ENCODE peak calls at places on chromosomes 6 and 20, in five cellular contexts. P is heart left ventricle; J is CD8-positive, alpha-beta memory T cell; R is cardiac muscle cell; V is Panc1. F is an unnamed sample. For H3K36me3, the result is how much of the 10 kb centered on the place peaks cover.

GRCh38 chr6:46715106-46715505 is 20.1 kb downstream of the PLA2G7 start:
- DNase-seq in P (no peak), J (no peak), R (no peak), V (no peak), F (no peak)

GRCh38 chr6:81770395-81770794 is 17.9 kb upstream of the TENT5A start:
- DNase-seq in P (no peak), J (no peak), R (no peak), V (no peak), F (no peak)

GRCh38 chr6:44650947-44651346 is 263.4 kb downstream of the CDC5L start:
- DNase-seq in P (no peak), J (no peak), R (no peak), V (no peak), F (no peak)

GRCh38 chr6:75368864-75369402 is 84.3 kb upstream of the TMEM30A start:
- DNase-seq in P (no peak), J (no peak), R (no peak), V (no peak), F (no peak)

GRCh38 chr6:137661601-137662000 is 167.4 kb upstream of the OLIG3 start:
- DNase-seq in P (no peak), J (no peak), R (no peak), V (no peak), F (peak)

GRCh38 chr6:155162682-155163081 is 101.1 kb upstream of the CLDN20 start:
- DNase-seq in P (no peak), J (no peak), R (no peak), V (no peak), F (no peak)

GRCh38 chr6:84052883-84053241 is 19.3 kb downstream of the MRAP2 start:
- DNase-seq in P (no peak), J (no peak), R (no peak), V (no peak), F (no peak)

GRCh38 chr6:41097467-41098090 is 24.8 kb downstream of the NFYA start:
- DNase-seq in P (no peak), J (no peak), R (no peak), V (no peak), F (no peak)

GRCh38 chr20:25042531-25043498 is 15.1 kb downstream of the ACSS1 start:
- DNase-seq in P (peak), J (peak), R (no peak), V (no peak), F (peak)

GRCh38 chr20:54134445-54135220 is 39.2 kb downstream of the CYP24A1 start:
- DNase-seq in P (no peak), J (no peak), R (no peak), V (no peak), F (no peak)

GRCh38 chr6:5135783-5136376 is 50.7 kb downstream of the PPP1R3G start:
- DNase-seq in P (no peak), J (peak), R (no peak), V (no peak), F (peak)

GRCh38 chr20:57212890-57213276 is 53.6 kb downstream of the BMP7 start:
- DNase-seq in P (no peak), J (no peak), R (no peak), V (no peak), F (no peak)

GRCh38 chr6:98669371-98669770 is 165.0 kb upstream of the POU3F2 start:
- DNase-seq in P (no peak), J (no peak), R (no peak), V (no peak), F (no peak)

GRCh38 chr6:158879180-158879579 is 60.0 kb upstream of the EZR start:
- DNase-seq in P (no peak), J (no peak), R (no peak), V (no peak), F (no peak)

DNA sequence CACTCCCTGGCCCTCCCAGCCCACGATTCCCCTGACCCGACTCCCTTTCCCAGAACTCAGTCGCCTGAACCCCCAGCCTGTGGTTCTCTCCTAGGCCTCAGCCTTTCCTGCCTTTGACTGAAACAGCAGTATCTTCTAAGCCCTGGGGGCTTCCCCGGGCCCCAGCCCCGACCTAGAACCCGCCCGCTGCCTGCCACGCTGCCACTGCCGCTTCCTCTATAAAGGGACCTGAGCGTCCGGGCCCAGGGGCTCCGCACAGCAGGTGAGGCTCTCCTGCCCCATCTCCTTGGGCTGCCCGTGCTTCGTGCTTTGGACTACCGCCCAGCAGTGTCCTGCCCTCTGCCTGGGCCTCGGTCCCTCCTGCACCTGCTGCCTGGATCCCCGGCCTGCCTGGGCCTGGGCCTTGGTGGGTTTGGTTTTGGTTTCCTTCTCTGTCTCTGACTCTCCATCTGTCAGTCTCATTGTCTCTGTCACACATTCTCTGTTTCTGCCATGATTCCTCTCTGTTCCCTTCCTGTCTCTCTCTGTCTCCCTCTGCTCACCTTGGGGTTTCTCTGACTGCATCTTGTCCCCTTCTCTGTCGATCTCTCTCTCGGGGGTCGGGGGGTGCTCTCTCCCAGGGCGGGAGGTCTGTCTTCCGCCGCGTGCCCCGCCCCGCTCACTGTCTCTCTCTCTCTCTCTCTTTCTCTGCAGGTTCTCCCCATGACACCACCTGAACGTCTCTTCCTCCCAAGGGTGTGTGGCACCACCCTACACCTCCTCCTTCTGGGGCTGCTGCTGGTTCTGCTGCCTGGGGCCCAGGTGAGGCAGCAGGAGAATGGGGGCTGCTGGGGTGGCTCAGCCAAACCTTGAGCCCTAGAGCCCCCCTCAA is at the start of gene LTA:
- DNase-seq in P (no peak), J (peak), R (no peak), V (no peak), F (peak)
- H3K27ac ChIP-seq in P (no peak), J (peak), R (no peak), V (no peak), F (peak)

GRCh38 chr6:132964868-132965382 is 150.6 kb downstream of the RPS12 start:
- DNase-seq in P (no peak), J (no peak), R (no peak), V (no peak), F (no peak)
- H3K36me3 ChIP-seq in P (under half), J (under half), R (under half), V (under half), F (under half)

GRCh38 chr6:160070427-160070826 is 51.2 kb upstream of the SLC22A1 start:
- DNase-seq in P (no peak), J (no peak), R (no peak), V (no peak), F (no peak)

GRCh38 chr6:160067564-160067963 is 54.1 kb upstream of the SLC22A1 start:
- DNase-seq in P (no peak), J (no peak), R (no peak), V (no peak), F (no peak)

GRCh38 chr6:160069459-160069858 is 52.2 kb upstream of the SLC22A1 start:
- DNase-seq in P (no peak), J (no peak), R (no peak), V (no peak), F (no peak)

GRCh38 chr6:160069050-160069454 is 52.6 kb upstream of the SLC22A1 start:
- DNase-seq in P (no peak), J (peak), R (no peak), V (no peak), F (peak)

DNA sequence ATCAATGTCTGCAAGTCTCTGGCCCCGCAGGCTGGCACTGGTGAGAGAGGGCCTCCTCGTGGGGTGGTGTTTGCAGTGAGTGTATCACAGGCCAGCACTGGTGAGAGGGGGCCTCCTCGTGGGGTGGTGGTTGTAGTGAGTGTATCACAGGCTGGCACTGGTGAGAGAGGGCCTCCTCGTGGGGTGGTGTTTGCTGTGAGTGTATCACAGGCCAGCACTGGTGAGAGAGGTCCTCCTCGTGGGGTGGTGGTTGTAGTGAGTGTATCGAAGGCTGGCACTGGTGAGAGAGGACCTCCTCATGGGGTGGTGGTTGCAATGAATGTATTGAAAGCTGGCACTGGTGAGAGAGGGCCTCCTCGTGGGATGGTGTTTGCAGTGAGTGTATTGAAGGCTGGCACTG is 53.3 kb upstream of the SLC22A1 start:
- DNase-seq in P (no peak), J (no peak), R (no peak), V (no peak), F (no peak)
- H3K27ac ChIP-seq in P (no peak), J (no peak), R (no peak), V (no peak), F (no peak)

GRCh38 chr20:418858-419365 is 10.8 kb downstream of the RBCK1 start:
- DNase-seq in P (no peak), J (no peak), R (no peak), V (no peak), F (no peak)
- H3K36me3 ChIP-seq in P (half or more), J (half or more), R (under half), V (under half), F (under half)

GRCh38 chr6:35412102-35412501 is 40.0 kb upstream of the FANCE start:
- DNase-seq in P (no peak), J (no peak), R (no peak), V (no peak), F (no peak)

GRCh38 chr6:35413911-35414310 is 38.2 kb upstream of the FANCE start:
- DNase-seq in P (no peak), J (no peak), R (no peak), V (no peak), F (no peak)

GRCh38 chr6:35417979-35418661 is 34.0 kb upstream of the FANCE start:
- DNase-seq in P (no peak), J (no peak), R (no peak), V (no peak), F (no peak)

GRCh38 chr6:35419431-35419830 is 32.7 kb upstream of the FANCE start:
- DNase-seq in P (no peak), J (no peak), R (peak), V (no peak), F (no peak)

DNA sequence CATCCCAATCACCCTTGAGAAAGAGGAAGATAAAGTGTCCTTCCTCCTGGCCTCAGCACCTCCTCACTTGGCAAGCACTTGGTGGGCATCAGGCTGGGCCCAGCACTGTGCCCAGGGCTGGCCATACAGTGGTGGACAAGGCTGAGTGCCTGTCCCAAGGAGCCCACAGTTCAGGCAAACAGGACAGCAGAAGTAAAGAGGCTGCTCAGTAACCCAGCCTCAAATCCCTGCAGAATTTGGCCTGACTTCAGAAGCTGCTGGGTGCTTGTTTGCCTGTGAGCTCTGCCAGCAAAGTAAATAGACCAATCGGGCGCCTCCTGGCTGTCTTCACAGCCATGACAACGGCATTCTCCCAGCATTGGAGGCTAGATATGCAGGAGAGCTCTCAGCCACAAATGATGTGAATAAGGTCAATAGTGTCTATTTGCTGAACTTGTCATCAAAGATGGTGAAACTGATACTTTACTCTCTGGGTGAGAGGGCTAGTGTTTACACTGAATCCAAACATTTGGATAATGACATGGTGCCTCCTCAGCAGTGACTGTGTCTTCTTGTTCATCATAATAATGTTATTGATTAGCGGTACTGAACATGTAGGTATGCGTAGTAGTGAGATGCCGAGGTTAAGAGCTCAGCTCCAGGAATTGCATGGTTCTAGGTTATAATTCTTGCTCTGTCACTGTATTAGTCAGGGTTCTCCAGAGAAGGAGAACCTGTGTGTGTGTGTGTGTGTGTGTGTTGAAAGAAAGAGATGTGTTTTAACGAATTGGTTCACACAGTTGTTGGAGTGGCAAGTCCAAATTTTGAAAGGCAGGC is 36.9 kb upstream of the FANCE start:
- DNase-seq in P (peak), J (no peak), R (peak), V (no peak), F (no peak)
- H3K27ac ChIP-seq in P (peak), J (no peak), R (no peak), V (no peak), F (no peak)

GRCh38 chr6:36969988-36970891 is 15.7 kb downstream of the PI16 start:
- DNase-seq in P (no peak), J (no peak), R (no peak), V (no peak), F (no peak)
- H3K36me3 ChIP-seq in P (half or more), J (half or more), R (under half), V (under half), F (half or more)

DNA sequence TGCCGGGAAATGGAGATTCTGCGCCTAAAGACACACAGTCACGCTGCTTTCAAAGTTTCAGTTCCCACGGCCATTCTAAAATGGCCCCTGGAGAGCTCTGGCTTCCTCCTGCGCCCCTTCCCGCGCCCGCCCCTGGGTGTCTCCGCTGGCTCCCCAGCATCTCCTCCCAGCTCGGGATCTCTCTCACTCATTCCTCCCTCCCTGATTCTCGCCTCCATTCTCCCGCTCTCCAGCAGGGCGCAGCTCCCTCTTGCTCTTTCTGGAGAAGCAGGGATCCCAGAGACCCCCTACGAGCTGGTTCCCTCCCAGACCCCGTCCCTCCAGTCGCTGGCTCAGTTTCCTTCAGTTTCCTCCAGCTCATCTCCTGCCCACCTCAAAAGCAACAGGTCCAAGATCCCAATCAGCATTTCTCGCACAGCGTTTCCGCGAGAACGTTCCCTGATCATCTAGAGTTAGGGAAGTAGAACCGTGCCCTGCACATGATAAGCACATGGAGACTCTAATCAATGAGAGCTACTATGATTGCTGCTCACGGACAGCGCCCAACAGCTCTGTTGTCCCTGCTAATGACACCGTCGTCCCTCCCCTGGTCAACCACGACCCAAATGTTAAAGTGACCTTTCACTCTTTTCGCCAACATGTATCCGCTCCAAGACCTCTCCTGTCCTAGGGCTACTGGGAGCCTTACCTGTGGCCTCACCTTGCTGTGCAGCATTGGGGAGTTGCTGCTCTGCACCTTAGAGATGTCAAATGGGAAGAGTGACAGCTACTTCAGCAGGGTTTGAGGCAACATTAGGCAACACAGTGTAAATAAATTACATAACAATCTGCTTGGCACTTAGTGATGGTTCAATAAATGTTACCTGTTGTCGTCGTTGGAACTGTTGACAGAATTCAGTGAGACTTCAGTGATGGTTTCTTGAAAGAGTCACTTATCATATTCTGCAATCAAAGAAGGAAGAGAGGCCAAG is 218.5 kb upstream of the QKI start:
- DNase-seq in P (no peak), J (no peak), R (no peak), V (no peak), F (no peak)
- H3K27ac ChIP-seq in P (no peak), J (no peak), R (no peak), V (no peak), F (no peak)

GRCh38 chr20:35544436-35544835 is 2.6 kb downstream of the ERGIC3 start:
- DNase-seq in P (no peak), J (no peak), R (no peak), V (no peak), F (no peak)

GRCh38 chr20:35541118-35541782 is 628 bp upstream of the ERGIC3 start:
- DNase-seq in P (no peak), J (no peak), R (peak), V (no peak), F (no peak)

GRCh38 chr20:35546127-35546526 is 4.2 kb downstream of the ERGIC3 start:
- DNase-seq in P (no peak), J (no peak), R (no peak), V (no peak), F (no peak)

GRCh38 chr20:35541783-35542662 is at the start of gene ERGIC3:
- DNase-seq in P (peak), J (peak), R (peak), V (peak), F (peak)

GRCh38 chr20:35542990-35543389 is 1.1 kb downstream of the ERGIC3 start:
- DNase-seq in P (no peak), J (no peak), R (no peak), V (no peak), F (no peak)
- H3K36me3 ChIP-seq in P (under half), J (under half), R (under half), V (under half), F (under half)

GRCh38 chr6:144493035-144493910 is 208.1 kb downstream of the UTRN start:
- DNase-seq in P (no peak), J (no peak), R (no peak), V (no peak), F (no peak)
- H3K27ac ChIP-seq in P (no peak), J (no peak), R (no peak), V (no peak), F (no peak)

GRCh38 chr20:37200376-37200775 is 21.0 kb upstream of the MROH8 start:
- DNase-seq in P (no peak), J (no peak), R (no peak), V (no peak), F (no peak)

GRCh38 chr20:37202267-37202943 is 23.1 kb upstream of the MROH8 start:
- DNase-seq in P (no peak), J (peak), R (peak), V (peak), F (peak)

GRCh38 chr20:37204056-37204455 is 24.7 kb upstream of the MROH8 start:
- DNase-seq in P (no peak), J (no peak), R (no peak), V (no peak), F (no peak)

GRCh38 chr20:37200926-37201826 is 21.8 kb upstream of the MROH8 start:
- DNase-seq in P (no peak), J (no peak), R (no peak), V (no peak), F (no peak)

GRCh38 chr20:37201827-37202162 is 22.4 kb upstream of the MROH8 start:
- DNase-seq in P (no peak), J (no peak), R (no peak), V (no peak), F (no peak)
- H3K36me3 ChIP-seq in P (half or more), J (half or more), R (under half), V (under half), F (half or more)

F was measured in CD4-positive, alpha-beta memory T cell.